ENCODE peak calls at places on chromosomes 5 and 9, in ten cellular contexts. W is activated CD4-positive, alpha-beta T cell treated with anti-CD3 and anti-CD28 coated beads, Interleukin-2, amount 50 U/mL, for 24 hours; C is uterus; S is naive thymus-derived CD4-positive, alpha-beta T cell; D is lung; V is H9; A is dermis microvascular lymphatic vessel endothelial cell; Q is neural progenitor cell; N is GM23248; T is AG20443. J is an unnamed sample.

GRCh38 chr5:91114658-91115057 is 268.5 kb downstream of the ARRDC3 start:
- DNase-seq in W (no peak), C (no peak), S (no peak), D (no peak), V (no peak), A (no peak), Q (no peak), N (no peak), T (no peak), J (no peak)

GRCh38 chr9:16207161-16207560 is 654.3 kb downstream of the CCDC171 start:
- DNase-seq in W (no peak), C (peak), S (no peak), D (no peak), V (no peak), A (no peak), Q (peak), N (peak), T (peak), J (no peak)

GRCh38 chr9:19174127-19174921 is 47.0 kb upstream of the PLIN2 start:
- DNase-seq in W (no peak), C (peak), S (peak), D (peak), V (peak), A (peak), Q (peak), N (peak), T (peak), J (no peak)

GRCh38 chr5:161299053-161299452 is 247.5 kb downstream of the GABRB2 start:
- DNase-seq in W (no peak), C (no peak), S (no peak), D (no peak), V (no peak), A (no peak), Q (no peak), N (no peak), T (no peak), J (no peak)

GRCh38 chr9:116421006-116421538 is 266.0 kb upstream of the TRIM32 start:
- DNase-seq in W (no peak), C (no peak), S (no peak), D (no peak), V (no peak), A (no peak), Q (no peak), N (peak), T (peak), J (no peak)

GRCh38 chr9:135244751-135245221 is 157.3 kb downstream of the OLFM1 start:
- DNase-seq in W (no peak), C (no peak), S (no peak), D (peak), V (no peak), A (no peak), Q (no peak), N (no peak), T (no peak), J (no peak)

GRCh38 chr9:33446507-33447403 is 638 bp downstream of the AQP3 start:
- DNase-seq in W (peak), C (peak), S (no peak), D (peak), V (no peak), A (no peak), Q (peak), N (peak), T (peak), J (no peak)

GRCh38 chr5:138981131-138981530 is 106.0 kb upstream of the LRRTM2 start:
- DNase-seq in W (no peak), C (no peak), S (no peak), D (no peak), V (peak), A (no peak), Q (no peak), N (peak), T (peak), J (no peak)

GRCh38 chr9:138071292-138071691 is 193.7 kb downstream of the CACNA1B start:
- DNase-seq in W (no peak), C (peak), S (no peak), D (no peak), V (no peak), A (no peak), Q (no peak), N (no peak), T (no peak), J (peak)

GRCh38 chr5:61334224-61335196 is 2.5 kb downstream of the ZSWIM6 start:
- DNase-seq in W (no peak), C (peak), S (no peak), D (no peak), V (no peak), A (no peak), Q (peak), N (peak), T (no peak), J (no peak)

GRCh38 chr5:158722940-158723339 is 376.8 kb downstream of the EBF1 start:
- DNase-seq in W (no peak), C (no peak), S (no peak), D (no peak), V (peak), A (no peak), Q (peak), N (no peak), T (no peak), J (no peak)

GRCh38 chr9:21688108-21689102 is 114.0 kb upstream of the MTAP start:
- DNase-seq in W (no peak), C (no peak), S (no peak), D (no peak), V (no peak), A (peak), Q (no peak), N (peak), T (peak), J (no peak)

GRCh38 chr5:111931658-111932057 is 174.7 kb upstream of the NREP start:
- DNase-seq in W (no peak), C (no peak), S (no peak), D (no peak), V (no peak), A (no peak), Q (no peak), N (peak), T (no peak), J (no peak)

GRCh38 chr5:60521379-60522298 is 178.3 kb downstream of the DEPDC1B start:
- DNase-seq in W (no peak), C (no peak), S (no peak), D (no peak), V (no peak), A (no peak), Q (no peak), N (no peak), T (no peak), J (no peak)

J was measured in esophagus muscularis mucosa.